ENCODE peak calls at places on chromosomes 13 and 19, in ten cellular contexts. K is AG09309; I is fibroblast of pulmonary artery; X is Calu3; Q is CD8-positive, alpha-beta T cell; D is activated B cell treated with CpG ODN at 0.5 μM for 24 hours; Z is spleen; F is AG04449; J is body of pancreas; O is epithelial cell of proximal tubule. M is an unnamed sample.

GRCh38 chr13:113098163-113098732 is 7.3 kb upstream of the F7 start:
- DNase-seq in I (no peak), O (no peak), X (no peak), D (no peak), J (no peak), Z (no peak), Q (no peak), F (peak), K (no peak), M (no peak)

GRCh38 chr19:38394488-38394887 is 6.0 kb downstream of the SPRED3 start:
- DNase-seq in O (no peak), I (no peak), D (peak), J (no peak), K (no peak), X (no peak), Q (peak), F (no peak), Z (peak), M (no peak)

GRCh38 chr19:13718733-13719132 is 45.6 kb upstream of the MRI1 start:
- DNase-seq in X (peak), F (peak), Q (no peak), D (no peak), K (peak), J (peak), Z (no peak), O (no peak), I (peak), M (no peak)

GRCh38 chr13:111034811-111035210 is 80.3 kb upstream of the ARHGEF7 start:
- DNase-seq in D (no peak), Q (no peak), K (no peak), O (no peak), Z (no peak), I (peak), F (peak), X (no peak), J (no peak), M (no peak)

GRCh38 chr13:26599885-26600284 is 42.4 kb downstream of the WASF3 start:
- DNase-seq in F (no peak), Z (no peak), K (no peak), O (no peak), X (no peak), I (no peak), J (no peak), D (no peak), Q (no peak), M (no peak)

GRCh38 chr13:44271031-44271433 is 102.6 kb upstream of the SERP2 start:
- DNase-seq in K (peak), Q (no peak), O (no peak), X (no peak), Z (no peak), F (no peak), J (no peak), I (peak), D (no peak), M (no peak)

GRCh38 chr19:10402441-10403038 is 802 bp downstream of the CDC37 start:
- DNase-seq in X (no peak), O (no peak), K (no peak), D (no peak), Z (no peak), J (no peak), F (no peak), I (peak), Q (no peak), M (no peak)

GRCh38 chr13:70339738-70340137 is 231.5 kb upstream of the KLHL1 start:
- DNase-seq in F (no peak), D (no peak), I (no peak), J (peak), Q (no peak), K (no peak), X (no peak), Z (no peak), O (no peak), M (no peak)

GRCh38 chr13:108561152-108561551 is 68.3 kb upstream of the MYO16 start:
- DNase-seq in Q (no peak), J (no peak), X (no peak), O (no peak), K (no peak), Z (no peak), D (no peak), F (no peak), I (no peak), M (no peak)

DNA sequence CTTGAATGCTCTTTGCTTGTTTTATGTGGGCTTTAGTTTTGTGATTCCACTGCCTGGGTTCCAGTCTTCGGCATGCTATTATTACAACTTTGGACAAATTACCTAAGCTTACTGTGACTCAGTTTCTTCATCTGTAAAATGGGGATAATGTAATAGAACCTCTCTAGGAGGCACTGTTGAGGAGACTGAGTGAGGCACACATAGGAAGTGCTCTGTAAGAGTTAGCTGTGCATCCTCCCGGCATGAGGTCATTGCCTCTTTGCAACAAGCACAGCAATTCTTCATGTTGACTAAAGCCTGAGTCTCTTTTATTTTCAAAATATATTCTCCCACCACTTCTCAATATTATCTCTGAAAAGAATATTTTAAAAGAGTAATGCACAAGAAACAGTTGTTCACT is 227.4 kb downstream of the DLEU7 start:
- DNase-seq in F (no peak), J (no peak), Q (no peak), O (no peak), I (peak), Z (no peak), X (no peak), K (no peak), D (no peak), M (no peak)
- TF ChIP-seq CTCF in F (no peak), J (no peak), Q (no peak), O (no peak), I (no peak), Z (no peak), X (no peak), K (no peak), D (no peak), M (no peak)

GRCh38 chr19:16383584-16384161 is 59.0 kb downstream of the KLF2 start:
- DNase-seq in D (peak), F (no peak), X (no peak), I (no peak), K (no peak), Q (no peak), O (no peak), Z (peak), J (no peak), M (no peak)
- TF ChIP-seq CTCF in D (no peak), F (no peak), X (no peak), I (no peak), K (no peak), Q (no peak), O (no peak), Z (no peak), J (no peak), M (no peak)

GRCh38 chr13:96141032-96141431 is 51.1 kb downstream of the HS6ST3 start:
- DNase-seq in K (no peak), F (peak), J (no peak), Q (no peak), I (peak), Z (no peak), X (no peak), D (no peak), O (peak), M (no peak)
- TF ChIP-seq CTCF in K (no peak), F (no peak), J (peak), Q (no peak), I (peak), Z (no peak), X (no peak), D (no peak), O (peak), M (no peak)

GRCh38 chr13:45817833-45818232 is 33.7 kb downstream of the SIAH3 start:
- DNase-seq in K (no peak), O (no peak), X (no peak), Q (no peak), D (no peak), F (no peak), J (no peak), Z (no peak), I (peak), M (no peak)
- TF ChIP-seq CTCF in K (no peak), O (peak), X (no peak), Q (no peak), D (no peak), F (no peak), J (no peak), Z (no peak), I (no peak), M (no peak)

DNA sequence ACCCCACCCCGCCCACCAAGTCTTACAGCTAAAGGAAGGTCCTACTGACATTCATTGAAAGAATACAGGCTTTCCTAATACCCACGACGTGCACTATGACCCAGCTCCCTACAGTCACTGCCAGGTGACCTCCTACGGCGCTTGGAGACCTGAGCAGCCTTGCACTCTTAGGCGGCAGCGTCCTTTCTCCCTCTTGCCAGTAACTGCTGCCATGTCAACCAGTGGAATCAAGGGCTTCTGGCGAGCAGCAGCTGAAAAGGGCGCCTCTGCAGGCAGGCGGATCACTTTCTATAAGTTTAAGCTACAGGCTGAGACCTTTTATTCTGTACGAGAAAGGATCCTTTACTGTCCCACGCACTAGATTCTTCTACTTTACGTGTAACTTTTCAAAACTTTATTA is 2.0 kb downstream of the KCTD12 start:
- DNase-seq in D (no peak), I (peak), F (no peak), X (peak), Q (no peak), Z (peak), K (no peak), J (peak), O (no peak), M (no peak)
- TF ChIP-seq CTCF in D (no peak), I (peak), F (no peak), X (no peak), Q (no peak), Z (no peak), K (peak), J (no peak), O (peak), M (no peak)

GRCh38 chr19:48553676-48554384 is 1.9 kb downstream of the SULT2B1 start:
- DNase-seq in F (no peak), I (peak), Z (no peak), J (peak), O (no peak), K (no peak), D (no peak), Q (no peak), X (peak), M (peak)

GRCh38 chr19:48554385-48555091 is 2.6 kb downstream of the SULT2B1 start:
- DNase-seq in D (no peak), X (no peak), Q (no peak), Z (no peak), J (peak), F (no peak), O (no peak), K (no peak), I (no peak), M (no peak)

GRCh38 chr19:48549380-48549779 is 2.6 kb upstream of the SULT2B1 start:
- DNase-seq in O (no peak), I (no peak), Q (no peak), F (no peak), X (no peak), D (no peak), J (no peak), Z (no peak), K (no peak), M (no peak)

GRCh38 chr19:48551437-48552302 is at the start of gene SULT2B1:
- DNase-seq in F (no peak), Q (no peak), I (no peak), Z (no peak), J (peak), D (no peak), O (no peak), K (no peak), X (peak), M (no peak)

GRCh38 chr19:48552406-48553322 is 692 bp downstream of the SULT2B1 start:
- DNase-seq in F (no peak), X (no peak), I (no peak), O (no peak), J (no peak), K (no peak), Q (no peak), Z (no peak), D (no peak), M (no peak)
- TF ChIP-seq CTCF in F (no peak), X (no peak), I (no peak), O (no peak), J (no peak), K (no peak), Q (no peak), Z (no peak), D (no peak), M (no peak)